ENCODE peak calls at places on chromosomes 3 and 15, in seven cellular contexts. O is choroid plexus epithelial cell; V is GM19239; X is Peyer's patch; G is activated T-helper 1 cell treated with Interleukin-2 at 50 U/mL for 16 hours; H is stimulated activated CD4-positive, alpha-beta T cell treated with anti-CD3 and anti-CD28 coated beads, TNF-alpha, amount 100 ng/mL, for 24 hours; D is lung. A is an unnamed sample.

GRCh38 chr3:143455480-143455879 is 335.9 kb downstream of the CHST2 start:
- DNase-seq in O (no peak), V (no peak), X (no peak), G (no peak), H (no peak), D (no peak), A (no peak)

GRCh38 chr15:66670698-66671580 is 31.1 kb upstream of the SMAD6 start:
- DNase-seq in O (no peak), V (no peak), X (peak), G (no peak), H (no peak), D (peak), A (peak)

GRCh38 chr15:101118615-101119014 is 133.2 kb downstream of the CHSY1 start:
- DNase-seq in O (no peak), V (no peak), X (no peak), G (no peak), H (no peak), D (no peak), A (no peak)

GRCh38 chr3:123336001-123336400 is 112.9 kb downstream of the ADCY5 start:
- DNase-seq in O (no peak), V (no peak), X (no peak), G (no peak), H (no peak), D (no peak), A (no peak)

GRCh38 chr3:131402391-131403039 is 20.9 kb downstream of the NUDT16 start:
- DNase-seq in O (peak), V (no peak), X (no peak), G (no peak), H (no peak), D (no peak), A (no peak)

GRCh38 chr3:169278092-169278491 is 385.4 kb downstream of the MECOM start:
- DNase-seq in O (no peak), V (no peak), X (no peak), G (no peak), H (no peak), D (no peak), A (no peak)

GRCh38 chr3:81965696-81966095 is 204.3 kb upstream of the GBE1 start:
- DNase-seq in O (no peak), V (no peak), X (no peak), G (no peak), H (no peak), D (no peak), A (no peak)

GRCh38 chr3:82000773-82001172 is 239.3 kb upstream of the GBE1 start:
- DNase-seq in O (no peak), V (no peak), X (no peak), G (no peak), H (no peak), D (no peak), A (no peak)

GRCh38 chr3:155323063-155323666 is 29.7 kb upstream of the STRIT1 start:
- DNase-seq in O (peak), V (peak), X (peak), G (no peak), H (no peak), D (peak), A (peak)

GRCh38 chr3:195450731-195451229 is 8.0 kb upstream of the ACAP2 start:
- DNase-seq in O (peak), V (no peak), X (no peak), G (no peak), H (no peak), D (no peak), A (no peak)

GRCh38 chr3:132253262-132253878 is 63.8 kb upstream of the ACP3 start:
- DNase-seq in O (peak), V (peak), X (peak), G (no peak), H (no peak), D (no peak), A (peak)

GRCh38 chr15:81888748-81889479 is 156.9 kb downstream of the MEX3B start:
- DNase-seq in O (peak), V (no peak), X (no peak), G (no peak), H (no peak), D (no peak), A (no peak)

GRCh38 chr3:117035785-117036184 is 326.2 kb downstream of the TUSC7 start:
- DNase-seq in O (peak), V (no peak), X (peak), G (no peak), H (no peak), D (no peak), A (peak)

GRCh38 chr3:141391298-141392017 is 23.2 kb downstream of the ZBTB38 start:
- DNase-seq in O (peak), V (no peak), X (no peak), G (no peak), H (no peak), D (no peak), A (no peak)

GRCh38 chr3:133487920-133488540 is 85.5 kb upstream of the CDV3 start:
- DNase-seq in O (peak), V (no peak), X (peak), G (peak), H (peak), D (no peak), A (no peak)

GRCh38 chr3:12869025-12869695 is 27.8 kb upstream of the RPL32 start:
- DNase-seq in O (peak), V (peak), X (peak), G (no peak), H (peak), D (peak), A (peak)

GRCh38 chr3:37569991-37570390 is 291.7 kb upstream of the CTDSPL start:
- DNase-seq in O (no peak), V (no peak), X (no peak), G (no peak), H (no peak), D (no peak), A (no peak)

GRCh38 chr15:77527164-77527778 is 105.4 kb downstream of the LINGO1 start:
- DNase-seq in O (peak), V (no peak), X (no peak), G (no peak), H (no peak), D (no peak), A (no peak)

GRCh38 chr3:185965496-185965895 is 27.7 kb upstream of the TRA2B start:
- DNase-seq in O (no peak), V (no peak), X (no peak), G (no peak), H (no peak), D (no peak), A (no peak)